ENCODE peak calls at places on chromosomes 7 and 10, in six cellular contexts. L is heart right ventricle, J is ovary, I is testis, G is cardiac muscle cell, V is GM23338. Q is an unnamed sample.

GRCh38 chr7:74231232-74231590 is 21.4 kb downstream of the LAT2 start:
- DNase-seq in G (no peak), J (no peak), V (no peak), I (no peak), L (no peak), Q (no peak)

GRCh38 chr7:12643001-12643400 is 44.4 kb upstream of the ARL4A start:
- DNase-seq in J (no peak), I (no peak), G (no peak), V (no peak), L (no peak), Q (no peak)

GRCh38 chr10:133616371-133617130 is 10.0 kb downstream of the FRG2B start:
- DNase-seq in I (no peak), J (no peak), L (no peak), V (no peak), G (no peak), Q (peak; percentile 97)

GRCh38 chr7:35971133-35971995 is 170.5 kb downstream of the SEPTIN7 start:
- DNase-seq in J (no peak), G (no peak), V (no peak), I (no peak), L (no peak), Q (no peak)

GRCh38 chr10:33376476-33376875 is 42.0 kb upstream of the NRP1 start:
- DNase-seq in G (no peak), I (no peak), J (no peak), V (no peak), L (no peak), Q (no peak)

GRCh38 chr10:42783181-42783549 is 570 bp downstream of the BMS1 start:
- DNase-seq in J (no peak), L (peak; percentile 24), G (no peak), V (no peak), I (peak; percentile 64), Q (peak; percentile 3)

GRCh38 chr10:124588736-124589451 is 127.3 kb downstream of the LHPP start:
- DNase-seq in J (peak; percentile 74), V (no peak), L (peak; percentile 68), G (peak; percentile 73), I (peak; percentile 78), Q (peak; percentile 48)

GRCh38 chr7:10632707-10633106 is 341.0 kb upstream of the PHF14 start:
- DNase-seq in G (no peak), V (no peak), L (no peak), J (no peak), I (no peak), Q (no peak)

GRCh38 chr10:112131361-112131760 is 52.2 kb downstream of the GPAM start:
- DNase-seq in L (no peak), G (no peak), I (no peak), V (no peak), J (no peak), Q (peak; percentile 80)

GRCh38 chr7:25845341-25845923 is 306.6 kb upstream of the NFE2L3 start:
- DNase-seq in G (no peak), I (no peak), J (no peak), V (no peak), L (no peak), Q (no peak)

GRCh38 chr10:27893320-27894014 is 105.4 kb downstream of the ODAD2 start:
- DNase-seq in G (no peak), J (no peak), I (no peak), V (no peak), L (no peak), Q (no peak)

GRCh38 chr7:81845628-81846259 is 75.9 kb upstream of the HGF start:
- DNase-seq in L (no peak), J (no peak), I (no peak), G (no peak), V (no peak), Q (peak; percentile 70)

GRCh38 chr7:70752794-70753241 is 379.1 kb upstream of the GALNT17 start:
- DNase-seq in G (no peak), J (no peak), V (no peak), L (no peak), I (no peak), Q (peak; percentile 72)

GRCh38 chr10:68560916-68561691 is 967 bp downstream of the TET1 start:
- DNase-seq in J (peak; percentile 41), G (peak; percentile 77), V (peak; percentile 69), L (peak; percentile 6), I (peak; percentile 47), Q (peak; percentile 48)

GRCh38 chr10:116905845-116906210 is 56.5 kb downstream of the ENO4 start:
- DNase-seq in G (no peak), L (no peak), I (no peak), J (no peak), V (no peak), Q (no peak)

GRCh38 chr10:103618575-103619423 is 125.3 kb downstream of the NEURL1 start:
- DNase-seq in V (no peak), L (peak; percentile 75), J (peak; percentile 62), G (no peak), I (peak; percentile 85), Q (peak; percentile 36)

GRCh38 chr10:78931333-78932083 is 137.3 kb upstream of the ZMIZ1 start:
- DNase-seq in I (peak; percentile 65), J (peak; percentile 80), V (no peak), G (no peak), L (peak; percentile 54), Q (no peak)

GRCh38 chr7:127782075-127782474 is 130.1 kb downstream of the SND1 start:
- DNase-seq in G (no peak), I (no peak), L (no peak), V (no peak), J (no peak), Q (no peak)

GRCh38 chr7:4820405-4820967 is 41.3 kb downstream of the PAPOLB start:
- DNase-seq in G (no peak), V (no peak), J (peak; percentile 10), L (no peak), I (no peak), Q (peak; percentile 47)

GRCh38 chr7:88386757-88387156 is 80.1 kb upstream of the STEAP4 start:
- DNase-seq in J (no peak), L (no peak), I (no peak), V (no peak), G (no peak), Q (no peak)

GRCh38 chr10:104642311-104643022 is 1.4 kb downstream of the SORCS3 start:
- DNase-seq in L (peak; percentile 14), G (peak; percentile 91), J (no peak), I (peak; percentile 76), V (peak; percentile 96), Q (no peak)

GRCh38 chr10:98340946-98341345 is 73.0 kb upstream of the LOXL4 start:
- DNase-seq in G (peak; percentile 23), J (no peak), L (peak; percentile 31), V (no peak), I (no peak), Q (no peak)

GRCh38 chr10:116598326-116598725 is 7.6 kb downstream of the PNLIPRP1 start:
- DNase-seq in G (no peak), I (no peak), L (no peak), J (no peak), V (no peak), Q (no peak)

GRCh38 chr10:119517235-119518141 is 25.0 kb downstream of the RGS10 start:
- DNase-seq in I (peak; percentile 31), J (no peak), L (no peak), V (no peak), G (no peak), Q (peak; percentile 33)

GRCh38 chr7:148630078-148630477 is 39.5 kb downstream of the C7orf33 start:
- DNase-seq in I (no peak), L (no peak), J (no peak), V (no peak), G (no peak), Q (no peak)

GRCh38 chr10:76051007-76051936 is 619.8 kb downstream of the LRMDA start:
- DNase-seq in V (peak; percentile 6), I (no peak), G (peak; percentile 89), J (no peak), L (no peak), Q (no peak)

GRCh38 chr7:81173766-81174281 is 255.0 kb upstream of the SEMA3C start:
- DNase-seq in V (peak; percentile 17), L (no peak), J (no peak), I (no peak), G (no peak), Q (peak; percentile 73)

GRCh38 chr10:91909178-91909677 is at the start of gene FGFBP3:
- DNase-seq in G (peak; percentile 91), L (peak; percentile 18), I (peak; percentile 43), V (peak; percentile 85), J (peak; percentile 45), Q (peak; percentile 50)

GRCh38 chr10:24381235-24382010 is 172.5 kb downstream of the KIAA1217 start:
- DNase-seq in I (no peak), V (no peak), L (no peak), G (no peak), J (no peak), Q (no peak)

GRCh38 chr7:16822029-16822428 is 17.2 kb upstream of the AGR2 start:
- DNase-seq in I (no peak), G (no peak), V (no peak), L (no peak), J (no peak), Q (no peak)

GRCh38 chr10:128115356-128115755 is 10.9 kb downstream of the MKI67 start:
- DNase-seq in G (no peak), J (no peak), L (no peak), V (no peak), I (no peak), Q (no peak)

GRCh38 chr7:51046482-51046881 is 263.8 kb upstream of the GRB10 start:
- DNase-seq in I (no peak), V (no peak), L (no peak), J (no peak), G (no peak), Q (no peak)
- H3K27me3 ChIP-seq in I (no peaks in the 10 kb centered on the region), V (no peaks in the 10 kb centered on the region), L (no peaks in the 10 kb centered on the region), J (no peaks in the 10 kb centered on the region), G (no peaks in the 10 kb centered on the region), Q (peaks cover 9% of the 10 kb centered on the region)

GRCh38 chr10:95414016-95414830 is 123.4 kb upstream of the PDLIM1 start:
- DNase-seq in G (no peak), J (no peak), I (no peak), V (no peak), L (no peak), Q (no peak)
- H3K4me1 ChIP-seq in G (no peaks in the 10 kb centered on the region), J (no peaks in the 10 kb centered on the region), I (peaks cover 4% of the 10 kb centered on the region), V (peaks cover 32% of the 10 kb centered on the region), L (peaks cover 47% of the 10 kb centered on the region), Q (no peaks in the 10 kb centered on the region)

GRCh38 chr7:113394856-113395255 is 276.5 kb upstream of the SMIM30 start:
- DNase-seq in V (peak; percentile 82), J (no peak), G (peak; percentile 6), I (no peak), L (no peak), Q (no peak)
- H3K27me3 ChIP-seq in V (no peaks in the 10 kb centered on the region), J (no peaks in the 10 kb centered on the region), G (no peaks in the 10 kb centered on the region), I (no peaks in the 10 kb centered on the region), L (no peaks in the 10 kb centered on the region), Q (no peaks in the 10 kb centered on the region)

DNA sequence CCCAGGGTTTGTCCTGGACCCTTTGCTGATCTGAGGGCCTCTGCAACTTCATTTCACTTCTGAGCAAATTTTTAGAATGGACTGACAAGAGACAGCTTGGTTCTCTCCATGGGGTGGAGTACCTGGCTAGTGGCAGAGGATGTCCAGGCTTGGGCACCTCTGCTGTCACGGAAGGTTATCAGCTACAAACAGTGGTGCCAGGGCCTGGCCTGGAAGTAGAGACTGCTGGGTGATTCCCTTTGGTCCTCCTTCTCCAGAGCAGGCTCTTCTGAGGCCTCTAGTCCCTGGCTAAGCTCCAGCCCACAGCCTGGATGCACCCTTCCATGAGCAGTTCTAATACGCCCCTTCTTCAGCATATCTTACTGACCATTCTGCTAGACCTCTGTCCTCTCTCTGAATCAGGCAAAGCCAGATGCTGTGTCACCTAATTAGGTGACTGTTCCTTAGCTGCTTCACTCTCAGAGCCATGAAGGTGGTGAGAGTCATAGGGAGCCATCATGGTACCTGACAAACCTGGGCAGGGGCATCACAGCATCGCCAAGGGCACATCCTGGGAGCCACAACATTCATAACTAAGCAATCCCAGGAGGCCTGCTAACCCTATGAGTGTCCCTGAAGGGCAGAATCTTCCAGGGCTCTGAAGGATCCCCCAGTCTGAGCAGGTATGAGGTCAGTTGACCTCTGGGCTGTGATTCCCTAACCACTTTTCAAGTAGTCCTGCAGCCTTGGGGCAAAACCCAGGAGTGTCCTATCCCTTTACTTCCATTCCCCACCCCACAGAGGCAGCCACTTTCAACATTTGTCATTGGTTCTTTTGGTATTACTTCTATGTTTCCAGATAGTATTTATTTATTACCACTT is 4.0 kb downstream of the ARHGAP22 start:
- DNase-seq in V (no peak), L (no peak), J (no peak), G (no peak), I (no peak), Q (no peak)
- H3K4me1 ChIP-seq in V (peaks cover 17% of the 10 kb centered on the region), L (peaks cover 33% of the 10 kb centered on the region), J (peaks cover 7% of the 10 kb centered on the region), G (no peaks in the 10 kb centered on the region), I (no peaks in the 10 kb centered on the region), Q (no peaks in the 10 kb centered on the region)